ENCODE peak calls at places on chromosomes 4 and X, in six cellular contexts. L is trophoblast cell, V is neuronal stem cell, D is H9, O is IMR-90, E is H1. Y is an unnamed sample.

GRCh38 chr4:1252928-1253492 is 4.1 kb upstream of the CTBP1 start:
- DNase-seq in L (no peak), V (no peak), D (no peak), O (no peak), E (no peak), Y (no peak)

GRCh38 chrX:101078716-101079115 is at the start of gene TMEM35A:
- DNase-seq in L (no peak), V (no peak), D (peak), O (peak), E (peak), Y (peak)

GRCh38 chr4:113979157-113979972 is at the start of gene ARSJ:
- DNase-seq in L (peak), V (peak), D (peak), O (peak), E (peak), Y (peak)

GRCh38 chr4:94488667-94489066 is 36.9 kb downstream of the PDLIM5 start:
- DNase-seq in L (peak), V (no peak), D (no peak), O (peak), E (no peak), Y (peak)

GRCh38 chrX:6681469-6681868 is 146.6 kb upstream of the VCX3A start:
- DNase-seq in L (no peak), V (no peak), D (no peak), O (no peak), E (no peak), Y (no peak)

GRCh38 chr4:68375667-68376559 is 26.0 kb upstream of the YTHDC1 start:
- DNase-seq in L (peak), V (peak), D (peak), O (peak), E (peak), Y (peak)

GRCh38 chr4:182749768-182750167 is 167.4 kb downstream of the DCTD start:
- DNase-seq in L (no peak), V (no peak), D (no peak), O (peak), E (no peak), Y (no peak)

GRCh38 chr4:146654648-146654975 is 15.9 kb downstream of the POU4F2 start:
- DNase-seq in L (no peak), V (no peak), D (no peak), O (no peak), E (no peak), Y (peak)

GRCh38 chr4:123449780-123450179 is 53.2 kb downstream of the SPRY1 start:
- DNase-seq in L (no peak), V (no peak), D (no peak), O (peak), E (no peak), Y (peak)

GRCh38 chr4:52107336-52107735 is 56.2 kb downstream of the SPATA18 start:
- DNase-seq in L (no peak), V (no peak), D (no peak), O (no peak), E (no peak), Y (peak)

GRCh38 chrX:13685126-13685763 is 3.7 kb upstream of the RAB9A start:
- DNase-seq in L (no peak), V (no peak), D (no peak), O (peak), E (no peak), Y (no peak)

GRCh38 chr4:8818063-8818881 is 53.4 kb downstream of the HMX1 start:
- DNase-seq in L (no peak), V (no peak), D (peak), O (no peak), E (peak), Y (no peak)

GRCh38 chr4:575281-576141 is 584 bp downstream of the TMEM271 start:
- DNase-seq in L (peak), V (peak), D (peak), O (peak), E (peak), Y (peak)

GRCh38 chr4:12949719-12950118 is 534.4 kb downstream of the RAB28 start:
- DNase-seq in L (no peak), V (no peak), D (no peak), O (no peak), E (no peak), Y (peak)

GRCh38 chr4:47577779-47578553 is 92.9 kb downstream of the ATP10D start:
- DNase-seq in L (no peak), V (no peak), D (no peak), O (peak), E (no peak), Y (peak)

GRCh38 chrX:132648870-132649269 is 160.0 kb upstream of the MBNL3 start:
- DNase-seq in L (peak), V (no peak), D (no peak), O (peak), E (no peak), Y (no peak)

GRCh38 chrX:132652871-132653270 is 164.0 kb upstream of the MBNL3 start:
- DNase-seq in L (no peak), V (no peak), D (no peak), O (no peak), E (no peak), Y (no peak)

GRCh38 chrX:132651411-132652086 is 162.7 kb upstream of the MBNL3 start:
- DNase-seq in L (no peak), V (no peak), D (no peak), O (peak), E (no peak), Y (peak)
- H3K27ac ChIP-seq in L (no peak), V (no peak), D (no peak), O (no peak), E (no peak), Y (no peak)

GRCh38 chr4:4866833-4867744 is 7.6 kb downstream of the MSX1 start:
- DNase-seq in L (no peak), V (no peak), D (peak), O (no peak), E (peak), Y (peak)

GRCh38 chr4:4864940-4865704 is 5.7 kb downstream of the MSX1 start:
- DNase-seq in L (no peak), V (no peak), D (no peak), O (no peak), E (peak), Y (no peak)

GRCh38 chr4:4864443-4864939 is 5.0 kb downstream of the MSX1 start:
- DNase-seq in L (no peak), V (no peak), D (no peak), O (no peak), E (no peak), Y (no peak)

GRCh38 chr4:4866124-4866832 is 6.8 kb downstream of the MSX1 start:
- DNase-seq in L (peak), V (no peak), D (no peak), O (no peak), E (peak), Y (peak)

GRCh38 chr4:4865705-4866123 is 6.2 kb downstream of the MSX1 start:
- DNase-seq in L (no peak), V (no peak), D (no peak), O (no peak), E (no peak), Y (no peak)
- H4K91ac ChIP-seq in L (peak), V (no peak), D (no peak), O (no peak), E (no peak), Y (no peak)

GRCh38 chr4:102390438-102390837 is 45.2 kb upstream of the SLC39A8 start:
- DNase-seq in L (peak), V (no peak), D (no peak), O (no peak), E (no peak), Y (peak)
- H3K27ac ChIP-seq in L (no peak), V (no peak), D (no peak), O (no peak), E (no peak), Y (no peak)

GRCh38 chrX:49282647-49283011 is 13.0 kb downstream of the PPP1R3F start:
- DNase-seq in L (peak), V (no peak), D (peak), O (peak), E (no peak), Y (peak)
- H4K91ac ChIP-seq in L (no peak), V (no peak), D (no peak), O (no peak), E (no peak), Y (no peak)

GRCh38 chr4:141054446-141054845 is 78.8 kb downstream of the RNF150 start:
- DNase-seq in L (no peak), V (no peak), D (no peak), O (no peak), E (no peak), Y (no peak)

GRCh38 chr4:141056473-141056872 is 76.8 kb downstream of the RNF150 start:
- DNase-seq in L (no peak), V (no peak), D (no peak), O (no peak), E (no peak), Y (no peak)

GRCh38 chr4:141058739-141059507 is 74.3 kb downstream of the RNF150 start:
- DNase-seq in L (no peak), V (no peak), D (no peak), O (peak), E (no peak), Y (peak)

GRCh38 chr4:141057582-141057981 is 75.7 kb downstream of the RNF150 start:
- DNase-seq in L (no peak), V (no peak), D (no peak), O (no peak), E (no peak), Y (no peak)
- H3K27ac ChIP-seq in L (no peak), V (no peak), D (no peak), O (no peak), E (no peak), Y (peak)

GRCh38 chr4:3440979-3441500 is 728 bp upstream of the HGFAC start:
- DNase-seq in L (peak), V (no peak), D (no peak), O (no peak), E (no peak), Y (peak)

GRCh38 chr4:3441501-3442459 is at the start of gene HGFAC:
- DNase-seq in L (no peak), V (no peak), D (no peak), O (no peak), E (no peak), Y (no peak)

GRCh38 chr4:3442959-3443749 is 1.4 kb downstream of the HGFAC start:
- DNase-seq in L (peak), V (peak), D (peak), O (no peak), E (peak), Y (peak)

GRCh38 chr4:3443750-3444309 is 2.1 kb downstream of the HGFAC start:
- DNase-seq in L (no peak), V (no peak), D (no peak), O (no peak), E (no peak), Y (no peak)

GRCh38 chr4:3442460-3442958 is 741 bp downstream of the HGFAC start:
- DNase-seq in L (no peak), V (no peak), D (no peak), O (no peak), E (no peak), Y (no peak)
- H4K91ac ChIP-seq in L (no peak), V (no peak), D (no peak), O (no peak), E (no peak), Y (no peak)

GRCh38 chr4:74000301-74000700 is 1.8 kb upstream of the CXCL5 start:
- DNase-seq in L (no peak), V (no peak), D (no peak), O (no peak), E (no peak), Y (no peak)

GRCh38 chr4:74006009-74006476 is 7.6 kb upstream of the CXCL5 start:
- DNase-seq in L (no peak), V (no peak), D (no peak), O (peak), E (no peak), Y (peak)

GRCh38 chr4:74009307-74009706 is 10.8 kb upstream of the CXCL5 start:
- DNase-seq in L (no peak), V (no peak), D (no peak), O (no peak), E (no peak), Y (no peak)

GRCh38 chr4:74005528-74005927 is 7.1 kb upstream of the CXCL5 start:
- DNase-seq in L (peak), V (no peak), D (no peak), O (no peak), E (no peak), Y (no peak)

DNA sequence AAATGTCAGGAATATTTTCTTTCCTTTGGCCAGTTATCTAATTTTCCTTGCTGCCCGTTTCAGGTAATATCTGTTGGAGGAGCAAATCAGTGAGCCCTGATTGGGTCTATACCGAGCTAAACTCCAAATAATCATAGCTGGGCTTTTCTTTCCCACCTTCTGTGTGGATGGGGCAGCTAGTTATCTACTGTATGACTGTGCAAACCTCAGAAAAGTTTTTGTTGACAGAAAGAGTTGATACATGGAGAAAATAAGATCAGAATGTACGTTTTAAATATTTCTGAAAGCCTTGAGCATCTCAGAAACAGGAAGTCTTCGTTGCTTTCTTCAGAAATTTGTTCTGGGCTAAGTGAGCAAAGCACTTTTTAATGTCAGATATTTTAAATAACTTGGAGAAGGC is 6.2 kb upstream of the CXCL5 start:
- DNase-seq in L (no peak), V (no peak), D (no peak), O (no peak), E (no peak), Y (no peak)
- H3K27ac ChIP-seq in L (no peak), V (no peak), D (no peak), O (no peak), E (no peak), Y (no peak)

GRCh38 chrX:11591712-11592351 is 73.9 kb downstream of the ARHGAP6 start:
- DNase-seq in L (no peak), V (no peak), D (no peak), O (no peak), E (no peak), Y (peak)
- H4K91ac ChIP-seq in L (no peak), V (no peak), D (no peak), O (no peak), E (no peak), Y (no peak)

Y was measured in mesenchymal stem cell.